ENCODE peak calls at places on chromosomes 4 and X, in five cellular contexts. Y, Q, D, C and V are unnamed samples.

GRCh38 chrX:17005712-17006372 is 59.4 kb downstream of the REPS2 start:
- DNase-seq in D (no peak), C (no peak), Q (no peak), Y (peak), V (no peak)

GRCh38 chr4:71713611-71714203 is 70.2 kb downstream of the GC start:
- DNase-seq in D (peak), Y (peak), C (peak), Q (no peak), V (no peak)

GRCh38 chr4:112704991-112705845 is 68.3 kb downstream of the LARP7 start:
- DNase-seq in Y (no peak), C (no peak), Q (peak), D (peak), V (no peak)

GRCh38 chr4:83340692-83341343 is 6.2 kb upstream of the HPSE start:
- DNase-seq in C (no peak), Y (peak), D (no peak), Q (no peak), V (no peak)

GRCh38 chr4:68630371-68630770 is 40.1 kb downstream of the UGT2B15 start:
- DNase-seq in Q (no peak), D (no peak), C (no peak), Y (no peak), V (no peak)

GRCh38 chrX:23012162-23012561 is 12.4 kb downstream of the DDX53 start:
- DNase-seq in C (no peak), Q (no peak), D (no peak), Y (peak), V (no peak)

GRCh38 chr4:102501176-102501634 is at the start of gene NFKB1:
- DNase-seq in D (peak), Y (peak), C (peak), Q (peak), V (peak)

GRCh38 chr4:4289575-4289929 is 402 bp downstream of the LYAR start:
- DNase-seq in Q (no peak), Y (no peak), C (no peak), D (no peak), V (no peak)

GRCh38 chr4:26459756-26460530 is 30.3 kb downstream of the CCKAR start:
- DNase-seq in D (no peak), Y (no peak), Q (no peak), C (no peak), V (no peak)

GRCh38 chrX:134542485-134542884 is 82.5 kb downstream of the HPRT1 start:
- DNase-seq in Y (peak), C (no peak), D (no peak), Q (no peak), V (no peak)

GRCh38 chr4:80731436-80731835 is 299.1 kb upstream of the BMP3 start:
- DNase-seq in Q (no peak), D (no peak), Y (no peak), C (no peak), V (no peak)

GRCh38 chrX:69027181-69028005 is 137.9 kb downstream of the PJA1 start:
- DNase-seq in Y (no peak), D (no peak), Q (no peak), C (no peak), V (no peak)

GRCh38 chr4:53776141-53776540 is 184.9 kb upstream of the LNX1 start:
- DNase-seq in Q (no peak), C (no peak), Y (no peak), D (no peak), V (no peak)

GRCh38 chrX:485368-485767 is 98.7 kb upstream of the PPP2R3B start:
- DNase-seq in Q (no peak), C (no peak), D (no peak), Y (no peak), V (no peak)

GRCh38 chrX:38561126-38561868 is at the start of gene TSPAN7:
- DNase-seq in C (peak), Y (no peak), D (peak), Q (peak), V (peak)

GRCh38 chrX:102712967-102713677 is 874 bp downstream of the GPRASP2 start:
- DNase-seq in C (peak), Y (no peak), D (peak), Q (peak), V (no peak)
- TF ChIP-seq POLR2A in C (no peak), Y (no peak), D (no peak), Q (peak), V (no peak)

DNA sequence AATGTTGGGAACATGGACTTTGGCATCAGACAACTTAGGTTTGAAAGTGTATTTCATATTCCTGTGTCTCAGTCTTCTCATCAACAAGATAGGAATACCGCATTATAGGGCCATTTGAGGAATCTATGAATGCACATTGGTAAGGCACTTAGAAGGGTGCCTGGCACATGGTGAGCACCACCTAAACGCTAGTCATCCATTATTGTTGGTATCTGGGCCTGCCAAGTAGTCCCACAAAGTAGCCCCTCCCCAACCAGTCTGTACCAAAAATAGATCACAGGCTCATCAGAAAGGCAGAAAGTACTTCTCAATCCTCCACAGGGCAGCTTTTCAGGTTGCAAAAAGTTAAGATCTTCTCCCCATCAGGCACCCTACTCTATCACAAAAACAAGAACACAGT is 162.3 kb upstream of the KLF3 start:
- DNase-seq in Q (no peak), C (no peak), D (no peak), Y (no peak), V (no peak)
- TF ChIP-seq POLR2A in Q (no peak), C (no peak), D (no peak), Y (no peak), V (no peak)

GRCh38 chr4:168409089-168409801 is 71.0 kb downstream of the DDX60L start:
- DNase-seq in D (no peak), Q (no peak), C (no peak), Y (no peak), V (no peak)

GRCh38 chr4:168410681-168411080 is 69.6 kb downstream of the DDX60L start:
- DNase-seq in C (no peak), Y (no peak), Q (no peak), D (no peak), V (no peak)

GRCh38 chr4:168411318-168412150 is 68.8 kb downstream of the DDX60L start:
- DNase-seq in Q (no peak), Y (peak), C (no peak), D (no peak), V (no peak)

DNA sequence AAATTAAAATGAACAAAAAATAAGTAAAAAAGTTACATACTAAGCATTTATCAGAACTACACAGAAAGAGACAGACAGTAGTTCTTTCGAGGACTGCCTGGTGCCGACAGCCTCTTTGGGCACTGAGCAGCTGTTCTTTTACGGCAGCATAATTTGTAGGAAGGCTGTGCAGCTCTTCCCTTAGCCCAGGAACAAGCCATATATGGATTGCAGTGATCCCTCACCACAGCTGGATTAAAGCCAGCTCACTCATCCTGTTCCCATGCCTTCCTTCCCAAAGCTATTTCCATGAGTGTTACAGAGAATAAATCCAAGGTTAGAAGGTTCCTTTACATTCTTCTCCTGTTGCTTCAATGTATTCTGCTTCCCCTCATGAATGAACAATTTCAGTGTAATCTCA is 71.7 kb downstream of the DDX60L start:
- DNase-seq in Y (no peak), C (no peak), D (peak), Q (no peak), V (no peak)
- TF ChIP-seq POLR2A in Y (no peak), C (no peak), D (no peak), Q (no peak), V (no peak)

DNA sequence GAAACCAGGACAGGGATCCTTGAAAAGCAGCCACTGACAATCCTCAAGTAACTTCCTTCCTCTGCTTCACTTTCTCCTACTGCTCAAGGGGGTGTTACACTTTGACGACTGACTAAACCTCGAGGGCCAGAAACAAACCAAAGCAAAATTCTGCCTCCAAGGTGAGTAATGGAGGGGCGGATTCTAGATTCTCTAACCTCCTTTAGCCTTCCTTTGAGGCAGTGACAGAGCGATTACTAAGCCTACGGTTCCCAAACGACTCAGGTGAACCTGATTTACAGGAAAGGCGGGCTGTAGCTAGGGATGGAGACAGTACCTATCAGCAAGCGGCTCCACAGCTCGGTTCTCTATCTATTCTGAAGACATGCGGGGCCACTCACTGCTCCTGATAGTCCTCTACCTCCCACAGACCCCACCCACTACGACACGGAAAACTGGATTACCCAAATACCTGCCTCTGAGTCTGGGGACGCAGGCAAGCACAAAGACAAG is 487 bp downstream of the TBCK start:
- DNase-seq in C (peak), Y (peak), D (peak), Q (no peak), V (no peak)
- TF ChIP-seq POLR2A in C (no peak), Y (no peak), D (no peak), Q (no peak), V (no peak)

DNA sequence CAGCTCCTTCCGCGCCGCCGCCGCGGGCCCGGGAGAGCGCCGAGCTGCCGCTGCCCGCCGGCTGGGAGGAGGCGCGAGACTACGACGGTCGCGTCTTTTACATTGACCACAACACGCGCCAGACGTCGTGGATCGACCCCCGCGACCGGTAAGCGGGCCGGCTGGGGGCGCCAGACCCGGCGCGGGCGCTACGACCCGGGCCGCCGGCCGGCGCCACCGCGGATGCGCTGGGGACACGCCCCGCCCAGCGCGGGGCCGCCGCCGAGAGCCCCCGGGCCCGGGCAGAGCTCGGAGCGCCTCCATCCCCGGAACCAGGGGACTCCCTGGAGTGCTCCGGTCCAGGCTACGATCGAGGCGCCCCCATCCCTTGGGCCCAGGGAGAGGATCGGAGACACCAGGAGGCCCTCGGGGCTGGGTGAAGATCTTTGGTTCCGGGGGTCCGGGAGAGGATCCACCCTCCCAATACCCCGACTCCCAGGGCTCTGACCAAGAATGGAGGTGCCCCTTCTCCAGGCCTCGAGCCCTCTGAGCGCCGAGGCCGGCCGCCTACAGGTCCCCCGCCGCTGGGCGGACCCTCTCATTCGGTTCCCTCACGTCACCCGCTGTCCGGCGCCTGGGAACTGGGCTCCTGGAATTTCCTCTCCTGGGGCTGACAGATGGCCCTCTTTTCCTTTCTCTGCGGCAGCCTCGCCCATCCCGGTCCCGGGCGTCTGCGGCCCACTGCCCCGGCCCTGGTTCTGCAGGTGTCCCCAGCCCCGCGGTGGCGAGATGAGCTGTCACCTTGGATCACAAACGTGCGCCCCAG is 48.8 kb downstream of the CLDN34 start:
- DNase-seq in Q (peak), Y (no peak), C (peak), D (peak), V (no peak)
- TF ChIP-seq POLR2A in Q (peak), Y (no peak), C (no peak), D (no peak), V (no peak)

GRCh38 chrX:154366666-154367055 is 7.8 kb downstream of the FLNA start:
- DNase-seq in Y (no peak), C (no peak), Q (no peak), D (peak), V (no peak)
- TF ChIP-seq POLR2A in Y (no peak), C (peak), Q (no peak), D (no peak), V (no peak)

GRCh38 chr4:129377131-129377845 is 281.3 kb downstream of the C4orf33 start:
- DNase-seq in C (no peak), Q (no peak), D (no peak), Y (no peak), V (no peak)
- TF ChIP-seq POLR2A in C (no peak), Q (no peak), D (no peak), Y (no peak), V (no peak)

DNA sequence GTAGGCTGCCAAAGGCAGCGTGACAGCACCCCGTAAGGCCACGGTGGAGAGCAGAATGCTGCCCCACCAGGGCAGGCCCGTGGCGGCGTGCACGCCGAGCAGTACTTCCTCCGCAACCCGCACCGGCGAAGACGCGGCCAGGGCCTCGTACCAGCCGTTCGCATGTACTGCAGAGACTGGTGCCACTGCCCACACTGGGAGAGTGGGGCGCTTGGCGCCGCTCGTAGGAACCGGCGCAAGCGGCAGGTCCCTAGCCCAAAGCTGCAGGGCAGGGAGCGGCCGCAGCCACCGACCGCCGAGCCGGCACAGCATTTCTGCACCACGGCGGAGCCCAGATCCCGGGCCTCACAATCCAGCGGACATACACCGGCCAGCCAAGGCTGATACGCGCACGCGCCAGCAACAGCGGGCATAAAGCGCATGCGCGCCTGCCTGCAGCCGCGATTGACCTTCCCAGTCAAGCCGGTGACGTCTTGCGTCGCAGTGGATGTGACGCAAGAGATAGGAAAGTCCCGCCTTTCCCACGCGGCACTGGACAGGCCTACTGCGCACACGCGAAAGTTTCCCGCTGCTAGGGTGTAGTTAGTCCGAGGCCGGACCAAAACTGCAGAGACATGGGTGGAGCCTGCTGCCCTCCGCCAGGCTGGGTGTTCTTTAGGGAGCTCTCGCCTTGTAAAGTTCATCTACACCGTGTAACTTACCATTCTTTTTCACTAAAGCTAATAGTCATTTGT is at the start of gene COX18:
- DNase-seq in C (peak), Y (peak), Q (peak), D (peak), V (peak)
- TF ChIP-seq POLR2A in C (peak), Y (peak), Q (peak), D (peak), V (peak)

GRCh38 chr4:37664696-37665095 is 21.5 kb downstream of the RELL1 start:
- DNase-seq in C (no peak), Y (no peak), Q (no peak), D (no peak), V (no peak)

GRCh38 chr4:37663552-37663951 is 22.6 kb downstream of the RELL1 start:
- DNase-seq in D (no peak), Q (no peak), Y (peak), C (no peak), V (no peak)

GRCh38 chr4:37667197-37668100 is 18.7 kb downstream of the RELL1 start:
- DNase-seq in D (no peak), C (no peak), Y (no peak), Q (no peak), V (no peak)

GRCh38 chr4:37665347-37666009 is 20.7 kb downstream of the RELL1 start:
- DNase-seq in D (no peak), C (no peak), Q (no peak), Y (no peak), V (no peak)

GRCh38 chr4:37666625-37667071 is 19.5 kb downstream of the RELL1 start:
- DNase-seq in Y (peak), C (no peak), D (no peak), Q (no peak), V (peak)
- TF ChIP-seq POLR2A in Y (no peak), C (no peak), D (no peak), Q (no peak), V (no peak)

GRCh38 chr4:48989461-48990203 is 3.6 kb downstream of the CWH43 start:
- DNase-seq in Y (no peak), D (no peak), C (no peak), Q (no peak), V (no peak)

GRCh38 chr4:48985602-48985975 is 486 bp upstream of the CWH43 start:
- DNase-seq in D (no peak), Y (no peak), Q (no peak), C (no peak), V (no peak)

GRCh38 chr4:48991357-48991756 is 5.3 kb downstream of the CWH43 start:
- DNase-seq in D (no peak), C (no peak), Y (no peak), Q (no peak), V (no peak)

GRCh38 chr4:48986654-48987164 is 634 bp downstream of the CWH43 start:
- DNase-seq in D (no peak), C (no peak), Q (no peak), Y (no peak), V (no peak)

GRCh38 chr4:48985976-48986653 is at the start of gene CWH43:
- DNase-seq in D (peak), Q (no peak), C (no peak), Y (no peak), V (no peak)
- TF ChIP-seq POLR2A in D (no peak), Q (no peak), C (no peak), Y (no peak), V (no peak)